ENCODE peak calls at places on chromosomes 3 and 15, in six cellular contexts. C is IMR-90, V is H1, X is trophoblast cell, M is neuronal stem cell, E is mesenchymal stem cell. F is an unnamed sample. For H3K4me1, the result is how much of the 10 kb centered on the place peaks cover.

GRCh38 chr15:60539017-60539416 is 60.1 kb upstream of the ICE2 start:
- DNase-seq in X (no peak), E (no peak), V (no peak), M (no peak), C (no peak), F (no peak)

GRCh38 chr3:30768703-30769550 is 125.5 kb downstream of the GADL1 start:
- DNase-seq in E (peak), V (no peak), C (peak), M (peak), X (peak), F (peak)

GRCh38 chr3:9673082-9673481 is 23.8 kb downstream of the MTMR14 start:
- DNase-seq in E (no peak), C (no peak), V (no peak), X (no peak), M (no peak), F (no peak)

GRCh38 chr15:73515520-73515919 is 72.6 kb downstream of the REC114 start:
- DNase-seq in E (no peak), X (no peak), V (no peak), M (no peak), C (no peak), F (no peak)

GRCh38 chr3:143628971-143629370 is 219.3 kb downstream of the SLC9A9 start:
- DNase-seq in C (peak), X (no peak), V (no peak), E (peak), M (no peak), F (no peak)

GRCh38 chr15:73335026-73335425 is 33.7 kb downstream of the HCN4 start:
- DNase-seq in C (no peak), E (no peak), V (no peak), X (no peak), M (no peak), F (no peak)

GRCh38 chr15:59674501-59674900 is 14.6 kb downstream of the BNIP2 start:
- DNase-seq in C (no peak), E (no peak), M (no peak), V (no peak), X (no peak), F (no peak)

GRCh38 chr15:80429964-80430363 is 25.8 kb downstream of the ARNT2 start:
- DNase-seq in M (no peak), V (no peak), X (no peak), C (no peak), E (no peak), F (no peak)

GRCh38 chr3:72398781-72399180 is 449.5 kb downstream of the SHQ1 start:
- DNase-seq in M (no peak), X (no peak), E (no peak), V (no peak), C (no peak), F (no peak)

GRCh38 chr3:82145742-82146141 is 384.3 kb upstream of the GBE1 start:
- DNase-seq in V (no peak), X (no peak), M (no peak), C (no peak), E (no peak), F (no peak)

GRCh38 chr3:21562225-21562624 is 188.8 kb downstream of the ZNF385D start:
- DNase-seq in V (no peak), C (no peak), E (no peak), X (no peak), M (no peak), F (no peak)

GRCh38 chr3:184574552-184575430 is 13.2 kb downstream of the EPHB3 start:
- DNase-seq in X (no peak), V (no peak), E (peak), C (no peak), M (no peak), F (peak)

GRCh38 chr3:14879161-14879888 is 60.6 kb downstream of the FGD5 start:
- DNase-seq in E (no peak), V (no peak), X (no peak), M (no peak), C (no peak), F (peak)

GRCh38 chr3:40456940-40457823 is at the start of gene RPL14:
- DNase-seq in E (peak), V (peak), M (peak), C (peak), X (peak), F (peak)

GRCh38 chr15:70501121-70501727 is 262.1 kb downstream of the UACA start:
- DNase-seq in V (no peak), X (no peak), M (no peak), C (no peak), E (no peak), F (no peak)

GRCh38 chr3:193248848-193249468 is 7.9 kb downstream of the PLAAT1 start:
- DNase-seq in X (no peak), V (no peak), E (no peak), C (no peak), M (no peak), F (no peak)

GRCh38 chr3:69079269-69080159 is 651 bp downstream of the UBA3 start:
- DNase-seq in M (no peak), C (no peak), X (peak), V (no peak), E (peak), F (peak)

DNA sequence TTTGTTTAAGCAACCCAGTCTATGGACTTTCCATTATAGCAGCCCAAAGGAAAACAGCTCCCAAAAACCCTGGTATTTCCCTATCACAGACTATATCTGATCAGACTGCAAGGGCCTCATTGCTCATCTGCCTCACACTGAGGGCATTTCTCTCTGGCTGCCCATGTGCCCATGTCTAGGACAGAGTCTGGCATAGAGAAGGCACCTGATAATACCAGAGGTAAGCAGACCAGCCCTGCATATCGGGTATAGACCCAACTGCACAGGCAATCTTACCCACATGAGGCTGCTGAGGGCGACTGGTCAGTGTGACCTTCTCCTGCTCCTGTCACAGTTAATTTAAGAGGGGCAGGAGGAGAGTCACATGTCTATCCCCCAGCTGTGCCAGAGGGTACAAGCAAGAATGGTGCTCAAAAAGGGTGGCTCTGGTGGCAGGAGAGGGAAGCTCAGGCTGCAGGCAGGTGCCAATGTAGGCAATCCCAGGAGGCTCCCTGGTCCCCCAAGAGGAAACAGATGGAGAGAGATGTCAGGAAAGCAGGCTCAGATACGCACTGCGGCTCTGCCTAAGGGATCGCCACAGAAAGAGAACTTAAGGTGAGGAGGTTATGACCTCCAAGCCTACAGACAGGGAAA is 3.1 kb downstream of the CSRNP1 start:
- DNase-seq in V (no peak), E (no peak), X (no peak), M (no peak), C (no peak), F (no peak)
- H3K4me1 ChIP-seq in V (half or more), E (half or more), X (half or more), M (half or more), C (half or more), F (under half)

GRCh38 chr3:38054166-38054991 is 15.4 kb downstream of the DLEC1 start:
- DNase-seq in V (no peak), C (peak), E (peak), X (peak), M (no peak), F (no peak)
- H3K14ac ChIP-seq in V (no peak), C (no peak), E (no peak), X (no peak), M (no peak), F (no peak)

GRCh38 chr15:31365655-31366127 is 39.1 kb downstream of the KLF13 start:
- DNase-seq in C (peak), X (peak), V (peak), M (peak), E (peak), F (peak)

GRCh38 chr15:31365032-31365654 is 38.5 kb downstream of the KLF13 start:
- DNase-seq in X (no peak), C (no peak), M (no peak), E (no peak), V (no peak), F (no peak)

GRCh38 chr15:31362886-31363285 is 36.3 kb downstream of the KLF13 start:
- DNase-seq in X (peak), C (no peak), M (no peak), V (no peak), E (no peak), F (no peak)

GRCh38 chr15:31366169-31366734 is 39.6 kb downstream of the KLF13 start:
- DNase-seq in X (no peak), M (no peak), C (no peak), V (no peak), E (no peak), F (peak)

DNA sequence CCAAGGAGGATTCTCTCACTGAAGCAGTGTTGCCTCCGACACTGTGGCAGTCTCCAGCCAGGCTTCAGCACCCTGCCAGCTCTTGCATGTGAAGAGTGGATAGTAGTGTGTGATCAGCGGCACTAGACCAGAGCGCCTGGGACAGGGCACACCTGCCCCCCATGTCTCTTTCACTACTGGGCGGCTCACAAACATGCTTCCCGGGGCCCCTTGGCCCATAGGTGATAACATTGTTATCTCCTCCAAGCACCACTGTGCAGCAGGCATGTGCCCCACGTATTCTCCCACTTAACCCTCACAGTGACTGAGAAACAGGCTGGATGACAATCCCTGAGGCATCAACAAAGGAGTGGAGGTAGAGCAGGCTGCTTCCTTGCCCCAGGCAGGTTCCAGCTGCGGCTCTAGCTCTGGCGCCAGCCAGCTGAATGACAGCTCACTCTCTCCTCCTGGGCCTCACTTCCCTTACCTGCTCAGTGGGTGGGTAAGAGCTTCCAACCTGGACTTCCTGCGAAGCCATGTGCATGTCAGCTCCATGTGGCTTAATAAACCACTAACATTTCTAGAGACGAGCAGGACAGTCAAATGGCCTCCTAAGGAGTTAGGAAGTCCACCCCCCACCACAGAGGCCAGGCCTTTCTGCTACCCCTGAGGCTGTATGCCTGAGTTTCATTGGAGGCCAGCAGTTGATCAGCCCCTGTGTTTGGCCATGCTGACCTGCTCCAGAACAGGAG is 37.8 kb downstream of the KLF13 start:
- DNase-seq in M (no peak), E (no peak), V (no peak), X (peak), C (no peak), F (peak)
- H3K4me1 ChIP-seq in M (under half), E (under half), V (half or more), X (half or more), C (under half), F (under half)

GRCh38 chr15:92226020-92226612 is 167.6 kb upstream of the ST8SIA2 start:
- DNase-seq in X (peak), V (no peak), C (no peak), E (no peak), M (no peak), F (peak)
- H3K14ac ChIP-seq in X (no peak), V (no peak), C (no peak), E (no peak), M (no peak), F (no peak)

GRCh38 chr3:49806838-49807237 is 3.8 kb downstream of the INKA1 start:
- DNase-seq in C (no peak), E (no peak), X (no peak), M (no peak), V (no peak), F (no peak)
- H3K4me1 ChIP-seq in C (under half), E (under half), X (under half), M (under half), V (under half), F (under half)